ENCODE peak calls at places on chromosomes 6 and 20, in seven cellular contexts. O is HepG2, E is GM12878, I is IMR-90, H is K562, P is H1, K is SK-N-SH. X is an unnamed sample.

GRCh38 chr6:43506667-43507471 is 3.3 kb downstream of the LRRC73 start:
- DNase-seq in O (peak), E (peak), I (peak), H (peak), P (peak), K (peak), X (peak)

GRCh38 chr6:15260099-15260821 is 14.4 kb downstream of the JARID2 start:
- DNase-seq in O (no peak), E (no peak), I (peak), H (no peak), P (no peak), K (no peak), X (no peak)

GRCh38 chr6:115544765-115545409 is 515.8 kb downstream of the FRK start:
- DNase-seq in O (no peak), E (no peak), I (no peak), H (no peak), P (no peak), K (no peak), X (no peak)

GRCh38 chr20:13883425-13883824 is 98.6 kb downstream of the NDUFAF5 start:
- DNase-seq in O (no peak), E (no peak), I (no peak), H (no peak), P (no peak), K (no peak), X (no peak)

GRCh38 chr6:80438728-80439127 is 332.3 kb downstream of the BCKDHB start:
- DNase-seq in O (no peak), E (no peak), I (peak), H (no peak), P (peak), K (no peak), X (peak)

GRCh38 chr20:51303731-51304670 is 238.5 kb downstream of the NFATC2 start:
- DNase-seq in O (no peak), E (no peak), I (no peak), H (no peak), P (no peak), K (no peak), X (no peak)

GRCh38 chr6:75808507-75808906 is 59.5 kb downstream of the MYO6 start:
- DNase-seq in O (no peak), E (no peak), I (no peak), H (no peak), P (no peak), K (no peak), X (no peak)

GRCh38 chr20:49245921-49246740 is 26.9 kb downstream of the DDX27 start:
- DNase-seq in O (peak), E (no peak), I (peak), H (peak), P (no peak), K (peak), X (peak)

GRCh38 chr6:103699770-103700169 is 1159.9 kb downstream of the HACE1 start:
- DNase-seq in O (no peak), E (no peak), I (no peak), H (no peak), P (no peak), K (no peak), X (no peak)

GRCh38 chr6:149840345-149841075 is 23.6 kb downstream of the LRP11 start:
- DNase-seq in O (peak), E (no peak), I (peak), H (peak), P (no peak), K (peak), X (peak)

GRCh38 chr6:135173242-135173988 is 7.7 kb upstream of the MYB start:
- DNase-seq in O (no peak), E (no peak), I (no peak), H (no peak), P (no peak), K (no peak), X (no peak)

DNA sequence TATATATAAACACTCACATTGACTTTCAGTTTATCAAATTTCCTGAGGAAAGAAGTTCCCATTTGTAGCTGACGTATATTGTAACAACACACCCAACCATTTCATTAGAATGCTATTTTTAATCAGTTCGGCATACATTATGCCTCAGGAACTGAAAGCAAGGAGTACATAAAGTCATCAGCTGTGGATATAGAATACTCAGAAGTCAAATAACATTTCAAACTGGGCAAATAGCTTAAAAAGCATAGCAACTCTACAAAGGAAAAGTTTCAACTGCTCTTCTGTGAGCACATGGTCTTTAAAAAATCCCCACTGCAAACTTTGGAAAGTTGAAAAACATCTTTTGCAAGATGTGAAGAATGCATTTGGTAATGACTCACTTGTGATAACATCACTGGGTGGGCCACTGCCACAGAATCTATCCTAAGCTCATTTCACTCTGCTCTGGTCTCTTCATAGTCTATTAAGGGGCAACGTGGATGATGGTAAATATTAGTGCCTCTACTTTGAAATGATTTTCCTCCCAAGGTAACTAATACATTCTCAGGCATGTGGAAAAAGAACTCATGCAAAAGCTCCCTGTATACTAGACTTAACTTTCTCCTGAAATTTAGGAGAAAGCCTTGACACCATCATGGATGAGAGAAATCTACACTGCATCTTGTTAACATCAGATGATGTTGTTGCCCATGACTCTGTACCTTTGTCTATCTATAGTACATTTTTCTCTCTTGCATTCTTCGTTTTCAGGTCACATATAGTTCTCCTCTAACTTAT is 49.2 kb downstream of the FYN start:
- DNase-seq in O (peak), E (no peak), I (peak), H (no peak), P (no peak), K (no peak), X (no peak)
- TF ChIP-seq RFX5 in O (no peak), E (no peak), I (peak), H (no peak), P (no peak), K (no peak), X (no peak)

GRCh38 chr6:111585969-111586315 is 19.7 kb downstream of the TRAF3IP2 start:
- DNase-seq in O (no peak), E (no peak), I (no peak), H (no peak), P (no peak), K (no peak), X (no peak)

GRCh38 chr6:111586554-111586953 is 19.1 kb downstream of the TRAF3IP2 start:
- DNase-seq in O (no peak), E (no peak), I (no peak), H (no peak), P (no peak), K (no peak), X (no peak)

GRCh38 chr6:111590209-111590955 is 15.3 kb downstream of the TRAF3IP2 start:
- DNase-seq in O (no peak), E (no peak), I (peak), H (no peak), P (no peak), K (no peak), X (no peak)

GRCh38 chr6:111589366-111589765 is 16.3 kb downstream of the TRAF3IP2 start:
- DNase-seq in O (peak), E (no peak), I (peak), H (no peak), P (no peak), K (no peak), X (peak)

DNA sequence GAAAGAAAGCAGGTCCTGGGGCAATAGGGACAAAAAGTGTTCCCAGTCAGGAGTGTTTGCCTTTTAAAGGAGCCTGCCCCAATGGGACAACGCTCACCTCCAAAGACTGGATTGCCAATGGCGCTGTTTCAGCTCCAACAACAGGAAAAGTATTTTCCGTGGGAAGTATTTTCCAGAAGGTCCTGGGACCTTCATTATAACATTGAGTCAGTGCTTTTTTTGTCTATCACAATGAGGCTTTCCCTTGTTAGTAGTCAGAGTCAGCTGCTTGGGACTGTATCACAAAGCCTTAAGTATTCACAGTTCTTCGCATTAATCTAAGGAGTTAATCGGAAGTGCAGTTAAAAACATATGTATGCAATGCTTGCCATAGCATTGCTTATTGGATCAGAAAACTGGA is 17.3 kb downstream of the TRAF3IP2 start:
- DNase-seq in O (no peak), E (no peak), I (no peak), H (no peak), P (no peak), K (no peak), X (no peak)
- H3K4me2 ChIP-seq in O (no peak), E (no peak), I (no peak), H (no peak), P (no peak), K (no peak), X (peak)

GRCh38 chr6:6818078-6818639 is 229.6 kb downstream of the LY86 start:
- DNase-seq in O (no peak), E (no peak), I (no peak), H (no peak), P (no peak), K (no peak), X (no peak)

GRCh38 chr6:6823568-6824224 is 235.2 kb downstream of the LY86 start:
- DNase-seq in O (no peak), E (no peak), I (no peak), H (no peak), P (no peak), K (no peak), X (no peak)

GRCh38 chr6:6821639-6822261 is 233.2 kb downstream of the LY86 start:
- DNase-seq in O (no peak), E (no peak), I (no peak), H (no peak), P (no peak), K (no peak), X (no peak)

GRCh38 chr6:6823030-6823429 is 234.5 kb downstream of the LY86 start:
- DNase-seq in O (no peak), E (no peak), I (no peak), H (no peak), P (no peak), K (no peak), X (no peak)

GRCh38 chr6:6820688-6821238 is 232.2 kb downstream of the LY86 start:
- DNase-seq in O (no peak), E (no peak), I (no peak), H (no peak), P (peak), K (no peak), X (no peak)
- TF ChIP-seq RFX5 in O (no peak), E (no peak), I (no peak), H (no peak), P (no peak), K (no peak), X (no peak)

GRCh38 chr20:50302463-50303041 is 111.9 kb downstream of the CEBPB start:
- DNase-seq in O (no peak), E (no peak), I (peak), H (no peak), P (no peak), K (no peak), X (no peak)

GRCh38 chr20:50304883-50305635 is 114.4 kb downstream of the CEBPB start:
- DNase-seq in O (peak), E (no peak), I (peak), H (no peak), P (no peak), K (peak), X (no peak)

GRCh38 chr20:50304501-50304856 is 113.8 kb downstream of the CEBPB start:
- DNase-seq in O (no peak), E (no peak), I (peak), H (no peak), P (no peak), K (peak), X (no peak)

GRCh38 chr20:50305636-50306477 is 115.2 kb downstream of the CEBPB start:
- DNase-seq in O (peak), E (no peak), I (no peak), H (peak), P (no peak), K (peak), X (peak)

GRCh38 chr20:50303573-50304500 is 113.2 kb downstream of the CEBPB start:
- DNase-seq in O (peak), E (no peak), I (peak), H (peak), P (no peak), K (peak), X (no peak)
- H3K4me2 ChIP-seq in O (peak), E (no peak), I (no peak), H (no peak), P (no peak), K (no peak), X (peak)